ENCODE peak calls at places on chromosomes 5 and 9, in five cellular contexts. X, N, Y, B and D are unnamed samples.
A peak's percentile ranks its signal among the peaks of the same experiment; 100 is the strongest.

GRCh38 chr9:113293285-113293874 is 9.8 kb downstream of the RNF183 start:
- DNase-seq in X (no peak), N (no peak), Y (no peak), B (no peak), D (no peak)

GRCh38 chr9:89395931-89396710 is 77.8 kb downstream of the SECISBP2 start:
- DNase-seq in X (no peak), N (no peak), Y (no peak), B (no peak), D (no peak)

GRCh38 chr9:81461196-81461595 is 228.2 kb downstream of the TLE1 start:
- DNase-seq in X (no peak), N (no peak), Y (no peak), B (no peak), D (no peak)

GRCh38 chr9:122261469-122261881 is 3.2 kb downstream of the RBM18 start:
- DNase-seq in X (no peak), N (no peak), Y (no peak), B (no peak), D (no peak)

GRCh38 chr5:126235628-126236027 is 187.6 kb upstream of the GRAMD2B start:
- DNase-seq in X (no peak), N (no peak), Y (no peak), B (no peak), D (no peak)

GRCh38 chr5:57338068-57338848 is 144.4 kb downstream of the ACTBL2 start:
- DNase-seq in X (peak; percentile 44), N (no peak), Y (no peak), B (peak; percentile 25), D (no peak)

GRCh38 chr9:89328064-89328463 is 9.8 kb downstream of the SECISBP2 start:
- DNase-seq in X (no peak), N (no peak), Y (no peak), B (no peak), D (no peak)

GRCh38 chr5:135739383-135739961 is 95.0 kb upstream of the SLC25A48 start:
- DNase-seq in X (no peak), N (no peak), Y (no peak), B (no peak), D (no peak)

GRCh38 chr5:95081500-95082355 is 203.2 kb downstream of the MCTP1 start:
- DNase-seq in X (peak; percentile 79), N (no peak), Y (no peak), B (peak; percentile 46), D (no peak)

GRCh38 chr9:128456613-128457061 is 831 bp downstream of the ODF2 start:
- DNase-seq in X (peak; percentile 75), N (peak; percentile 72), Y (peak; percentile 89), B (peak; percentile 81), D (peak; percentile 82)

GRCh38 chr5:160390787-160391696 is 8.8 kb downstream of the FAM200C start:
- DNase-seq in X (peak; percentile 11), N (no peak), Y (no peak), B (no peak), D (no peak)

GRCh38 chr9:34869390-34869789 is 88.7 kb upstream of the PHF24 start:
- DNase-seq in X (peak; percentile 36), N (no peak), Y (no peak), B (no peak), D (no peak)

GRCh38 chr5:76082790-76083554 is at the start of gene SV2C:
- DNase-seq in X (peak; percentile 30), N (peak; percentile 38), Y (peak; percentile 49), B (peak; percentile 50), D (peak; percentile 75)

GRCh38 chr5:472076-472655 is 29.2 kb downstream of the EXOC3 start:
- DNase-seq in X (peak; percentile 26), N (no peak), Y (no peak), B (no peak), D (no peak)

GRCh38 chr5:7405277-7405676 is 9.3 kb downstream of the ADCY2 start:
- DNase-seq in X (no peak), N (no peak), Y (no peak), B (no peak), D (no peak)

GRCh38 chr5:77180167-77181081 is 30.1 kb upstream of the PDE8B start:
- DNase-seq in X (no peak), N (no peak), Y (no peak), B (no peak), D (peak; percentile 54)

GRCh38 chr9:127838375-127839078 is 15.9 kb downstream of the ENG start:
- DNase-seq in X (no peak), N (no peak), Y (no peak), B (no peak), D (no peak)

GRCh38 chr5:119515192-119515591 is 62.9 kb downstream of the HSD17B4 start:
- DNase-seq in X (no peak), N (no peak), Y (no peak), B (no peak), D (no peak)

GRCh38 chr9:2302606-2303005 is 287.5 kb downstream of the SMARCA2 start:
- DNase-seq in X (no peak), N (no peak), Y (no peak), B (no peak), D (no peak)

GRCh38 chr9:79054500-79054899 is 517.3 kb upstream of the TLE4 start:
- DNase-seq in X (no peak), N (no peak), Y (no peak), B (no peak), D (no peak)

GRCh38 chr9:118522093-118523028 is 818.2 kb downstream of the TLR4 start:
- DNase-seq in X (peak; percentile 77), N (no peak), Y (peak; percentile 17), B (peak; percentile 13), D (no peak)

GRCh38 chr9:91676042-91676441 is 252.4 kb upstream of the NFIL3 start:
- DNase-seq in X (peak; percentile 46), N (no peak), Y (no peak), B (no peak), D (no peak)

GRCh38 chr5:124764585-124764984 is 18.1 kb upstream of the ZNF608 start:
- DNase-seq in X (no peak), N (no peak), Y (no peak), B (no peak), D (no peak)

GRCh38 chr9:78605029-78605930 is 308.4 kb downstream of the PSAT1 start:
- DNase-seq in X (no peak), N (no peak), Y (no peak), B (no peak), D (no peak)

GRCh38 chr5:77492653-77493000 is 511 bp upstream of the WDR41 start:
- DNase-seq in X (no peak), N (no peak), Y (no peak), B (no peak), D (no peak)

GRCh38 chr9:27714388-27714787 is 141.1 kb upstream of the C9orf72 start:
- DNase-seq in X (no peak), N (no peak), Y (no peak), B (no peak), D (no peak)

GRCh38 chr5:53917095-53917494 is 356.7 kb downstream of the NDUFS4 start:
- DNase-seq in X (no peak), N (no peak), Y (no peak), B (no peak), D (no peak)

GRCh38 chr5:127892467-127893207 is 189.4 kb downstream of the CCDC192 start:
- DNase-seq in X (peak; percentile 59), N (no peak), Y (no peak), B (no peak), D (no peak)

GRCh38 chr5:137778772-137779564 is 24.8 kb upstream of the HNRNPA0 start:
- DNase-seq in X (peak; percentile 53), N (no peak), Y (no peak), B (peak; percentile 12), D (no peak)

GRCh38 chr5:69517763-69518212 is 25.2 kb downstream of the OCLN start:
- DNase-seq in X (no peak), N (no peak), Y (no peak), B (no peak), D (no peak)

GRCh38 chr9:22595805-22596204 is 149.2 kb downstream of the DMRTA1 start:
- DNase-seq in X (no peak), N (no peak), Y (no peak), B (no peak), D (no peak)

GRCh38 chr5:111366388-111366787 is 142.2 kb downstream of the CAMK4 start:
- DNase-seq in X (no peak), N (no peak), Y (no peak), B (no peak), D (no peak)